ENCODE peak calls at places on chromosomes 4 and X, in seven cellular contexts. One of them, this sample, is unnamed.

GRCh38 chr4:156473175-156473574 is 498.4 kb downstream of the PDGFC start:
- DNase-seq in AG10803: peak
- DNase-seq in neural crest cell: no peak
- DNase-seq in AG04450: no peak
- DNase-seq in natural killer cell: no peak
- DNase-seq in coronary artery: no peak
- DNase-seq in HCT116: no peak
- DNase-seq in this sample: no peak

GRCh38 chrX:19514791-19515614 is at the start of gene MAP3K15:
- DNase-seq in AG10803: peak
- DNase-seq in neural crest cell: peak
- DNase-seq in AG04450: no peak
- DNase-seq in natural killer cell: no peak
- DNase-seq in coronary artery: no peak
- DNase-seq in HCT116: no peak
- DNase-seq in this sample: no peak

GRCh38 chr4:48012819-48013218 is 3.7 kb downstream of the CNGA1 start:
- DNase-seq in AG10803: no peak
- DNase-seq in neural crest cell: no peak
- DNase-seq in AG04450: no peak
- DNase-seq in natural killer cell: no peak
- DNase-seq in coronary artery: no peak
- DNase-seq in HCT116: no peak
- DNase-seq in this sample: no peak

GRCh38 chr4:88033309-88033708 is 25.9 kb downstream of the PKD2 start:
- DNase-seq in AG10803: peak
- DNase-seq in neural crest cell: peak
- DNase-seq in AG04450: peak
- DNase-seq in natural killer cell: no peak
- DNase-seq in coronary artery: no peak
- DNase-seq in HCT116: peak
- DNase-seq in this sample: no peak

GRCh38 chrX:20233336-20233735 is 33.4 kb downstream of the RPS6KA3 start:
- DNase-seq in AG10803: no peak
- DNase-seq in neural crest cell: no peak
- DNase-seq in AG04450: no peak
- DNase-seq in natural killer cell: no peak
- DNase-seq in coronary artery: no peak
- DNase-seq in HCT116: no peak
- DNase-seq in this sample: no peak

GRCh38 chr4:118888666-118889312 is at the start of gene SYNPO2:
- DNase-seq in AG10803: peak
- DNase-seq in neural crest cell: peak
- DNase-seq in AG04450: peak
- DNase-seq in natural killer cell: no peak
- DNase-seq in coronary artery: peak
- DNase-seq in HCT116: peak
- DNase-seq in this sample: peak

GRCh38 chr4:106365613-106366012 is 3.0 kb downstream of the GIMD1 start:
- DNase-seq in AG10803: peak
- DNase-seq in neural crest cell: no peak
- DNase-seq in AG04450: peak
- DNase-seq in natural killer cell: no peak
- DNase-seq in coronary artery: no peak
- DNase-seq in HCT116: no peak
- DNase-seq in this sample: no peak

GRCh38 chr4:104395219-104395618 is 99.5 kb downstream of the CXXC4 start:
- DNase-seq in AG10803: peak
- DNase-seq in neural crest cell: no peak
- DNase-seq in AG04450: no peak
- DNase-seq in natural killer cell: no peak
- DNase-seq in coronary artery: no peak
- DNase-seq in HCT116: no peak
- DNase-seq in this sample: no peak

GRCh38 chr4:108473163-108473720 is 147.1 kb upstream of the RPL34 start:
- DNase-seq in AG10803: no peak
- DNase-seq in neural crest cell: no peak
- DNase-seq in AG04450: no peak
- DNase-seq in natural killer cell: no peak
- DNase-seq in coronary artery: no peak
- DNase-seq in HCT116: no peak
- DNase-seq in this sample: no peak

GRCh38 chr4:7217453-7218310 is 25.3 kb downstream of the SORCS2 start:
- DNase-seq in AG10803: peak
- DNase-seq in neural crest cell: no peak
- DNase-seq in AG04450: no peak
- DNase-seq in natural killer cell: no peak
- DNase-seq in coronary artery: no peak
- DNase-seq in HCT116: no peak
- DNase-seq in this sample: no peak

GRCh38 chrX:24574743-24575142 is 72.4 kb downstream of the PCYT1B start:
- DNase-seq in AG10803: no peak
- DNase-seq in neural crest cell: no peak
- DNase-seq in AG04450: no peak
- DNase-seq in natural killer cell: no peak
- DNase-seq in coronary artery: no peak
- DNase-seq in HCT116: no peak
- DNase-seq in this sample: no peak

GRCh38 chr4:7634611-7635010 is 199.9 kb upstream of the PSAPL1 start:
- DNase-seq in AG10803: no peak
- DNase-seq in neural crest cell: no peak
- DNase-seq in AG04450: no peak
- DNase-seq in natural killer cell: no peak
- DNase-seq in coronary artery: no peak
- DNase-seq in HCT116: no peak
- DNase-seq in this sample: no peak

GRCh38 chr4:155197757-155198156 is 10.7 kb upstream of the NPY2R start:
- DNase-seq in AG10803: no peak
- DNase-seq in neural crest cell: no peak
- DNase-seq in AG04450: no peak
- DNase-seq in natural killer cell: no peak
- DNase-seq in coronary artery: no peak
- DNase-seq in HCT116: no peak
- DNase-seq in this sample: no peak

GRCh38 chr4:7007142-7007907 is 35.8 kb upstream of the TADA2B start:
- DNase-seq in AG10803: no peak
- DNase-seq in neural crest cell: no peak
- DNase-seq in AG04450: no peak
- DNase-seq in natural killer cell: no peak
- DNase-seq in coronary artery: no peak
- DNase-seq in HCT116: no peak
- DNase-seq in this sample: no peak

GRCh38 chr4:184292877-184293276 is 75.2 kb upstream of the ENPP6 start:
- DNase-seq in AG10803: no peak
- DNase-seq in neural crest cell: no peak
- DNase-seq in AG04450: no peak
- DNase-seq in natural killer cell: no peak
- DNase-seq in coronary artery: no peak
- DNase-seq in HCT116: no peak
- DNase-seq in this sample: no peak

GRCh38 chrX:57918750-57919436 is 8.6 kb upstream of the ZXDA start:
- DNase-seq in AG10803: peak
- DNase-seq in neural crest cell: peak
- DNase-seq in AG04450: no peak
- DNase-seq in natural killer cell: no peak
- DNase-seq in coronary artery: no peak
- DNase-seq in HCT116: peak
- DNase-seq in this sample: no peak

GRCh38 chrX:86014421-86014820 is 32.9 kb downstream of the CHM start:
- DNase-seq in AG10803: no peak
- DNase-seq in neural crest cell: no peak
- DNase-seq in AG04450: no peak
- DNase-seq in natural killer cell: peak
- DNase-seq in coronary artery: no peak
- DNase-seq in HCT116: no peak
- DNase-seq in this sample: no peak

GRCh38 chr4:112230879-112231778 is 458 bp upstream of the AP1AR start:
- DNase-seq in AG10803: peak
- DNase-seq in neural crest cell: peak
- DNase-seq in AG04450: peak
- DNase-seq in natural killer cell: peak
- DNase-seq in coronary artery: peak
- DNase-seq in HCT116: peak
- DNase-seq in this sample: peak

GRCh38 chr4:112236040-112236439 is 4.5 kb downstream of the AP1AR start:
- DNase-seq in AG10803: no peak
- DNase-seq in neural crest cell: no peak
- DNase-seq in AG04450: no peak
- DNase-seq in natural killer cell: no peak
- DNase-seq in coronary artery: no peak
- DNase-seq in HCT116: no peak
- DNase-seq in this sample: no peak

GRCh38 chr4:112238833-112239232 is 7.2 kb downstream of the AP1AR start:
- DNase-seq in AG10803: no peak
- DNase-seq in neural crest cell: no peak
- DNase-seq in AG04450: no peak
- DNase-seq in natural killer cell: no peak
- DNase-seq in coronary artery: no peak
- DNase-seq in HCT116: no peak
- DNase-seq in this sample: no peak

GRCh38 chr4:112231779-112232713 is at the start of gene AP1AR:
- DNase-seq in AG10803: peak
- DNase-seq in neural crest cell: peak
- DNase-seq in AG04450: no peak
- DNase-seq in natural killer cell: peak
- DNase-seq in coronary artery: peak
- DNase-seq in HCT116: peak
- DNase-seq in this sample: peak

DNA sequence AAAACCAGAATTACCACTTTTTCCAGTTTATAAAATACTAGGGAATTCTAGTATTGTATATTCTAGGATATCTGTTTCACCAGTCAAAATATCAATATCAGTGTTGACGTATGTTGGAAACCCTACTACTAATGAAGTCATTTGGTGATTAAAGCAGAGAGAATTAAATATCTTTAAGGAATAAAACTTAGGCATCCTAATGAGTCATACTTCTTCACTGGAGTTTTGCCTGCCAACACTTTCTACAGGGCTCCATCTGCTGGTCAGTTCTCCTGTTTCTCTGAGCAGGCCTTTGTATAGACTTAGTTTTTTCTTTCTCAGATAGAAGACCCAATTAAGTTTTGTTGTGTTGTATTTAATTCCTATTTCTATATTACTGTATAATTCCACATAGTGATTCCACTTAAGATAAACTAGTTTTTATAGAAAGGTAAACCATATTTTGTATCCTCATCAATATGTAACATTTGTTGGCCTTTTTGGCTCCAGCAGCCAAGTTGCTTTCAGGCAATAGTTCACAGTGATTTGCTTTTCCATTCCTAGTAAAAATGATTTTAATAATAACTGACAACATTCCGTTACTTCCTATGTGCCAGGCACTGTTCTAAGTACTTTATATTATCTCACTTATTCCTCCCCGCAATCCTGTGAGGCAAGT is 3.5 kb downstream of the AP1AR start:
- DNase-seq in AG10803: peak
- DNase-seq in neural crest cell: peak
- DNase-seq in AG04450: peak
- DNase-seq in natural killer cell: no peak
- DNase-seq in coronary artery: no peak
- DNase-seq in HCT116: peak
- DNase-seq in this sample: no peak
- TF ChIP-seq CTCF in AG10803: peak
- TF ChIP-seq CTCF in neural crest cell: peak
- TF ChIP-seq CTCF in AG04450: peak
- TF ChIP-seq CTCF in natural killer cell: peak
- TF ChIP-seq CTCF in coronary artery: peak
- TF ChIP-seq CTCF in HCT116: peak
- TF ChIP-seq CTCF in this sample: peak

DNA sequence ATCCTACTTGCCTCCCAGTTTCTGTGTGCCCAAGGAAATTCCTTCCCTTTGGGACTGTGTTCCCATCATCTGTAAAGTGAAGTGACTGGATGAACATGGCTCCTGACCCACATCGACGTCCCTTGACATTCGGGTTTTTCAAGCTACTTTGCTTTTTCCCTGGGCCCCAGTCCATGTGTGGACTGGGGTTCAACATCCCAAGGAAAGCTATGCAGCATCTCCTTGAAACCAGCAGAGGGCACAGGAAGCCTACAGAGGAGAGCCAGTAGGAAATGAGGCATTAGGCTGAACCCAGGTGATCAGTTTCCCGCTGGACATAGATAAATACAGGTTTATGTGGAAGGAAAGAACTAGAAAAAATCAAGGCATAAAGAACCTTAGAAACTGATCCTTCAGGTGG is 145.1 kb upstream of the ARHGEF9 start:
- DNase-seq in AG10803: peak
- DNase-seq in neural crest cell: no peak
- DNase-seq in AG04450: no peak
- DNase-seq in natural killer cell: no peak
- DNase-seq in coronary artery: no peak
- DNase-seq in HCT116: peak
- DNase-seq in this sample: no peak
- TF ChIP-seq CTCF in AG10803: peak
- TF ChIP-seq CTCF in neural crest cell: peak
- TF ChIP-seq CTCF in AG04450: no peak
- TF ChIP-seq CTCF in natural killer cell: no peak
- TF ChIP-seq CTCF in coronary artery: no peak
- TF ChIP-seq CTCF in HCT116: peak
- TF ChIP-seq CTCF in this sample: peak

GRCh38 chrX:17007134-17007768 is 60.8 kb downstream of the REPS2 start:
- DNase-seq in AG10803: peak
- DNase-seq in neural crest cell: no peak
- DNase-seq in AG04450: no peak
- DNase-seq in natural killer cell: no peak
- DNase-seq in coronary artery: no peak
- DNase-seq in HCT116: no peak
- DNase-seq in this sample: no peak
- TF ChIP-seq CTCF in AG10803: peak
- TF ChIP-seq CTCF in neural crest cell: peak
- TF ChIP-seq CTCF in AG04450: peak
- TF ChIP-seq CTCF in natural killer cell: no peak
- TF ChIP-seq CTCF in coronary artery: no peak
- TF ChIP-seq CTCF in HCT116: no peak
- TF ChIP-seq CTCF in this sample: peak

GRCh38 chr4:676871-677235 is 2.5 kb downstream of the MYL5 start:
- DNase-seq in AG10803: no peak
- DNase-seq in neural crest cell: no peak
- DNase-seq in AG04450: no peak
- DNase-seq in natural killer cell: no peak
- DNase-seq in coronary artery: no peak
- DNase-seq in HCT116: no peak
- DNase-seq in this sample: no peak

GRCh38 chr4:675036-675804 is 878 bp downstream of the MYL5 start:
- DNase-seq in AG10803: peak
- DNase-seq in neural crest cell: no peak
- DNase-seq in AG04450: no peak
- DNase-seq in natural killer cell: no peak
- DNase-seq in coronary artery: no peak
- DNase-seq in HCT116: no peak
- DNase-seq in this sample: no peak

GRCh38 chr4:673349-674091 is 556 bp downstream of the ATP5ME start:
- DNase-seq in AG10803: peak
- DNase-seq in neural crest cell: no peak
- DNase-seq in AG04450: no peak
- DNase-seq in natural killer cell: no peak
- DNase-seq in coronary artery: no peak
- DNase-seq in HCT116: no peak
- DNase-seq in this sample: no peak

GRCh38 chr4:675980-676870 is 1.9 kb downstream of the MYL5 start:
- DNase-seq in AG10803: no peak
- DNase-seq in neural crest cell: no peak
- DNase-seq in AG04450: no peak
- DNase-seq in natural killer cell: no peak
- DNase-seq in coronary artery: no peak
- DNase-seq in HCT116: no peak
- DNase-seq in this sample: no peak

GRCh38 chr4:674172-675035 is at the start of the genes ATP5ME and MYL5:
- DNase-seq in AG10803: peak
- DNase-seq in neural crest cell: peak
- DNase-seq in AG04450: peak
- DNase-seq in natural killer cell: peak
- DNase-seq in coronary artery: peak
- DNase-seq in HCT116: peak
- DNase-seq in this sample: peak
- TF ChIP-seq CTCF in AG10803: peak
- TF ChIP-seq CTCF in neural crest cell: peak
- TF ChIP-seq CTCF in AG04450: peak
- TF ChIP-seq CTCF in natural killer cell: peak
- TF ChIP-seq CTCF in coronary artery: peak
- TF ChIP-seq CTCF in HCT116: peak
- TF ChIP-seq CTCF in this sample: peak